ENCODE peak calls at places on chromosomes 13 and 19, in four cellular contexts. One of them, this sample, is unnamed.

GRCh38 chr19:50646074-50646807 is 3.0 kb upstream of the C19orf81 start:
- DNase-seq in skeletal muscle cell: peak
- DNase-seq in left colon: no peak
- DNase-seq in Caki2: peak
- DNase-seq in this sample: peak

GRCh38 chr13:99347911-99348451 is 40.8 kb upstream of the GPR183 start:
- DNase-seq in skeletal muscle cell: peak
- DNase-seq in Caki2: no peak
- DNase-seq in left colon: no peak
- DNase-seq in this sample: peak

GRCh38 chr19:18208098-18208951 is 4.5 kb upstream of the RAB3A start:
- DNase-seq in left colon: no peak
- DNase-seq in skeletal muscle cell: no peak
- DNase-seq in Caki2: no peak
- DNase-seq in this sample: peak

GRCh38 chr19:2168619-2169424 is 5.1 kb downstream of the DOT1L start:
- DNase-seq in skeletal muscle cell: peak
- DNase-seq in left colon: peak
- DNase-seq in Caki2: peak
- DNase-seq in this sample: peak

GRCh38 chr13:44437356-44438233 is 64.0 kb downstream of the SERP2 start:
- DNase-seq in Caki2: peak
- DNase-seq in skeletal muscle cell: no peak
- DNase-seq in left colon: no peak
- DNase-seq in this sample: no peak

GRCh38 chr19:6288737-6289136 is 9.0 kb upstream of the MLLT1 start:
- DNase-seq in left colon: no peak
- DNase-seq in skeletal muscle cell: no peak
- DNase-seq in Caki2: no peak
- DNase-seq in this sample: no peak

GRCh38 chr19:54430306-54431254 is 15.3 kb downstream of the TTYH1 start:
- DNase-seq in Caki2: peak
- DNase-seq in left colon: no peak
- DNase-seq in skeletal muscle cell: no peak
- DNase-seq in this sample: peak

GRCh38 chr19:13056052-13056660 is 46.5 kb downstream of the LYL1 start:
- DNase-seq in Caki2: no peak
- DNase-seq in skeletal muscle cell: peak
- DNase-seq in left colon: peak
- DNase-seq in this sample: peak

GRCh38 chr13:83876546-83876945 is 5.7 kb downstream of the SLITRK1 start:
- DNase-seq in Caki2: no peak
- DNase-seq in skeletal muscle cell: no peak
- DNase-seq in left colon: no peak
- DNase-seq in this sample: no peak

This sample was measured in islet precursor cell.